ENCODE peak calls at places on chromosomes 7 and 10, in ten cellular contexts. M is pancreas, L is coronary artery, X is foreskin fibroblast, H is OCI-LY7, R is heart left ventricle, N is PC-3, E is adrenal gland, J is fibroblast of pulmonary artery, Q is ascending aorta. I is an unnamed sample.

GRCh38 chr10:122181901-122182799 is 88.9 kb upstream of the BTBD16 start:
- DNase-seq in X (no peak), Q (no peak), H (no peak), L (no peak), E (no peak), R (no peak), J (no peak), N (peak; percentile 16), M (no peak), I (peak; percentile 54)

GRCh38 chr7:156751319-156751718 is 110.7 kb downstream of the RNF32 start:
- DNase-seq in J (peak; percentile 70), E (peak; percentile 41), N (peak; percentile 85), H (no peak), M (no peak), L (no peak), Q (no peak), R (no peak), X (peak; percentile 45), I (peak; percentile 94)

GRCh38 chr10:59606551-59606961 is 103.1 kb downstream of the SLC16A9 start:
- DNase-seq in X (peak; percentile 5), Q (no peak), L (no peak), N (peak; percentile 63), M (no peak), J (peak; percentile 45), H (no peak), E (peak; percentile 38), R (no peak), I (no peak)

GRCh38 chr7:4797858-4798705 is 22.7 kb downstream of the AP5Z1 start:
- DNase-seq in M (peak; percentile 86), N (peak; percentile 68), J (peak; percentile 50), Q (no peak), L (no peak), H (peak; percentile 55), X (peak; percentile 16), R (peak; percentile 41), E (no peak), I (no peak)

GRCh38 chr10:19245889-19246841 is 197.6 kb downstream of the MALRD1 start:
- DNase-seq in H (no peak), X (no peak), Q (no peak), R (no peak), E (no peak), N (no peak), J (peak; percentile 0), L (no peak), M (no peak), I (no peak)

GRCh38 chr7:114083714-114084113 is 164.9 kb upstream of the PPP1R3A start:
- DNase-seq in L (no peak), E (no peak), X (no peak), R (no peak), Q (no peak), J (no peak), H (no peak), N (no peak), M (no peak), I (no peak)

GRCh38 chr7:26087321-26088091 is 64.5 kb upstream of the NFE2L3 start:
- DNase-seq in X (no peak), R (no peak), E (no peak), J (no peak), H (no peak), L (no peak), Q (no peak), N (no peak), M (no peak), I (no peak)

GRCh38 chr7:923108-924041 is 31.1 kb downstream of the ADAP1 start:
- DNase-seq in X (no peak), M (peak; percentile 55), L (no peak), N (peak; percentile 79), H (peak; percentile 91), Q (peak; percentile 88), R (peak; percentile 53), E (peak; percentile 67), J (peak; percentile 36), I (no peak)

GRCh38 chr10:104650072-104650471 is 9.0 kb downstream of the SORCS3 start:
- DNase-seq in E (no peak), H (no peak), R (no peak), L (no peak), Q (no peak), N (no peak), J (no peak), M (no peak), X (no peak), I (no peak)

GRCh38 chr10:112754001-112754411 is 196.0 kb upstream of the TCF7L2 start:
- DNase-seq in X (peak; percentile 26), H (no peak), L (no peak), N (no peak), E (no peak), R (no peak), M (no peak), Q (no peak), J (peak; percentile 69), I (no peak)
- H3K4me3 ChIP-seq in X (no peak overlapping the region), H (no peak overlapping the region), L (no peak overlapping the region), N (no peak overlapping the region), E (no peak overlapping the region), R (no peak overlapping the region), M (no peak overlapping the region), Q (peak overlapping the region; percentile 37), J (peak overlapping the region; percentile 4), I (no peak overlapping the region)

GRCh38 chr7:6403907-6404306 is 43.8 kb downstream of the DAGLB start:
- DNase-seq in E (no peak), N (no peak), H (no peak), M (no peak), L (no peak), R (no peak), J (no peak), X (no peak), Q (no peak), I (no peak)
- TF ChIP-seq CTCF in E (no peak), N (no peak), H (no peak), M (no peak), L (no peak), R (no peak), J (no peak), X (no peak), Q (no peak), I (no peak)

GRCh38 chr7:24401628-24402593 is 117.9 kb downstream of the NPY start:
- DNase-seq in X (peak; percentile 10), J (peak; percentile 58), L (no peak), Q (no peak), M (no peak), R (no peak), E (no peak), H (peak; percentile 49), N (peak; percentile 65), I (peak; percentile 22)
- H3K4me3 ChIP-seq in X (peak overlapping the region; percentile 7), J (peak overlapping the region; percentile 41), L (no peak overlapping the region), Q (peak overlapping the region; percentile 42), M (no peak overlapping the region), R (peak overlapping the region; percentile 1), E (no peak overlapping the region), H (no peak overlapping the region), N (peak overlapping the region; percentile 61), I (no peak overlapping the region)

DNA sequence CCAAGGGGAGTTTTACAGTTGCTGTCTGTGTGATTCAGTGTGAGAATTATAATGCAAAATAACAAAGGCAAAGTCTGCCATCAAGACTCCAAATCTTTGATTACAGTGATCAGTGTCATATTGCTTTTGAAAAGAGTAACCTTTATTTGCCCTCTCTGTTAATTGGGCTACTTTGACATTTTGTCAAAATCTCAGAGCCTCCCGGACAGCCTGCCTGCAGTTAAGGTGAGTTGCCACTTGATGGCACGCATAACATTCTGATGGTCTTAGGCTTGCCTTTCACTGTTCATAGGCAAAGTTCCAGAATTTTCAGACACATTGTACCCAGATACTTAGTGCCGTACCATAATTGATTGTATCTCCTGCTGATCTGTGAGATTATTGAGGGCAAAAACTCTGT is 253.5 kb downstream of the ABCA13 start:
- DNase-seq in N (peak; percentile 75), J (no peak), M (no peak), E (no peak), Q (no peak), L (no peak), R (no peak), X (no peak), H (peak; percentile 57), I (no peak)
- TF ChIP-seq CTCF in N (peak; percentile 92), J (no peak), M (no peak), E (peak; percentile 17), Q (no peak), L (no peak), R (peak; percentile 42), X (peak; percentile 8), H (peak; percentile 81), I (peak; percentile 56)

DNA sequence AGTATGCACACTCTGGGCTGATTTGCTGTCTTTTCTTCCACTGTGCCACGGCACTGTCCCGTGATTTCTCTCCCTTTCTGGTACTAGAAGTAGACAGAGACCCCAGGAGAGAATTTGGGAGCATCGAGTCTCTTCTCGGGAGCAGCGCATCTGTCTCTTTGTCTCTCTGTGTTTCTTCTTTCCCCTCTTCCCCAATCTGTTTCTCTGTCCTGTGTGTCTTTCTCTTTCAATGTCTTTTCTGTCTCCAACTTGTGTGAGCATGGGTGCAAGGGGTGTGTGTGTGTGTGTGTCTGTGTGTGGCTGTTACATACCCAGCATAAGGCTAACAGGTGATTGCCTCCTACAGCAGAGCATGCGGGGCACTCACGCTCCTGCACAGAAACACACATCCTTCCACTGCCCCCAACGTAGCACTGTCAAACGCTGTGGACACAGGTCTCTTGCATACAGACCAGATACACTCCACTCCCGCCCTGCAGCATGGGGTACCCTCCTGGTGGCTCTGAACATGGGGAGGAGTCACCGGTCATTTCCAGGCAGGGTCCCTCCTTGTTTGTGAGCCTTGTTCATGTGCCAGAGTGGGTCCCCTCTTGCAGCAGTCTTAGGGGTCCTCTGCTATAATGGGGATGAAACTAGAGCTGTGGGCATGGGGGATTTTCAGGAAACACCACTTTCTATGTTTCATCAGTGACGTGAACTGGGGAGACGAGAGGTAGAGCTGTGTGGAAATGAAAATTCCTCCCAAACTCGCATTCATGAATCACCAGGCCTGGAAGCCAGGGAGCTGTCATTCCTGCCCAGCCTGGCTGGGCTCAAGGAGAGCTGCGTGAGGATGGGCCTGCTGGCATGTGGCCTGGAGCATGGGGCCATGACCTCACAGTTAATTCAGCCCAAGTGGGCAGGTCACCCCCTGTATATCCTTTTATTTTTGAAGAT is 955 bp downstream of the ADAMTS14 start:
- DNase-seq in H (no peak), L (no peak), J (peak; percentile 83), Q (no peak), R (peak; percentile 41), E (peak; percentile 73), N (peak; percentile 92), M (no peak), X (peak; percentile 88), I (peak; percentile 54)
- H3K4me3 ChIP-seq in H (no peak overlapping the region), L (peak overlapping the region; percentile 69), J (no peak overlapping the region), Q (peak overlapping the region; percentile 54), R (peak overlapping the region; percentile 54), E (no peak overlapping the region), N (peak overlapping the region; percentile 74), M (no peak overlapping the region), X (peak overlapping the region; percentile 50), I (peak overlapping the region; percentile 60)

I was measured in astrocyte of the cerebellum.